ENCODE peak calls at places on chromosomes 13 and 19, in seven cellular contexts. L is GM23338; M is heart right ventricle; O is CD8-positive, alpha-beta memory T cell; K is AG04450; E is uterus; P is OCI-LY7. H is an unnamed sample.

GRCh38 chr13:76737526-76737925 is 148.7 kb downstream of the KCTD12 start:
- DNase-seq in O (no peak), L (no peak), M (no peak), K (no peak), P (no peak), E (no peak), H (no peak)

GRCh38 chr13:98752111-98752941 is at the start of gene SLC15A1:
- DNase-seq in L (peak), M (no peak), O (no peak), K (no peak), E (no peak), P (no peak), H (no peak)

GRCh38 chr19:19606021-19606420 is 12.5 kb downstream of the PBX4 start:
- DNase-seq in M (no peak), P (no peak), E (no peak), L (no peak), K (no peak), O (peak), H (no peak)

GRCh38 chr19:18386543-18387251 is 739 bp downstream of the GDF15 start:
- DNase-seq in P (no peak), O (no peak), M (no peak), E (no peak), L (no peak), K (no peak), H (no peak)

GRCh38 chr19:13937479-13938360 is 497 bp downstream of the PODNL1 start:
- DNase-seq in P (no peak), O (no peak), M (no peak), L (peak), E (no peak), K (no peak), H (no peak)

GRCh38 chr19:48674921-48675824 is 2.4 kb upstream of the NTN5 start:
- DNase-seq in P (peak), M (peak), O (peak), K (no peak), E (peak), L (peak), H (peak)

GRCh38 chr19:33631628-33631995 is 9.9 kb downstream of the CHST8 start:
- DNase-seq in P (no peak), E (no peak), M (no peak), O (no peak), L (no peak), K (no peak), H (no peak)

GRCh38 chr13:87344176-87344575 is 327.0 kb upstream of the SLITRK5 start:
- DNase-seq in K (no peak), O (no peak), E (no peak), P (no peak), L (peak), M (no peak), H (no peak)

GRCh38 chr13:99312493-99312883 is 5.3 kb upstream of the GPR183 start:
- DNase-seq in K (no peak), L (no peak), E (peak), O (no peak), P (no peak), M (peak), H (no peak)

GRCh38 chr13:99018418-99019180 is 40.7 kb upstream of the DOCK9 start:
- DNase-seq in P (no peak), M (no peak), L (no peak), O (no peak), K (no peak), E (no peak), H (no peak)

GRCh38 chr19:42501733-42502132 is 26.5 kb downstream of the CEACAM1 start:
- DNase-seq in M (no peak), P (no peak), E (no peak), O (no peak), L (no peak), K (no peak), H (no peak)

DNA sequence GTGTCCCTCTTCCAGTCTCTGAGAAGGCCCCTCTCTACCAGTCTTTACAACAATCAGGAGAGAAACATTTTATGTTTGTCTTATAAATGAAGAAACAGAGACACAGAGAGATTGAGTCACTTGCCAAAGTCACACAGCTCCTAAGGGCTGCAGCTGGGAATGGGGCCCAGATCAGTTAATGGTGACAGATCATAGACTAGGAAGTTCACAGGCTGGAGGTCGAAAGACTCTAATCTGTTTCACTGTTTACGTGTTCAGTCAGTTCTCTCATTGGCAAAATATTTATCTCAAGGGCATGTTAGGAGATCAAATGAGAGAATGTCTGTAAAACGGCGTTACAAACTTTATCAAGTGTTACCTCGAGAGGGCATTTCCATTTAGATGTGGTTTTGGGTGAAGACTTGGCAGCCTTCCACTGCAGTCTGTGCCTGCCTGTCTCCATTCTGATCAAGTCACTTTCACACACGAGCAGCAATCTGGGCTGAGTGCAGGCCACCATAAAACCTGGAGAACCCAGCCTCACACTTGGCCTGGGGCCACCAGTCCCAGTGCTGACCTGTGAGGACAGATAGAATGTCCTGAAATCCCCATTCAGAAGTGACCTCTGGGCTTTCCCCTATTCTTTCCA is 65.1 kb downstream of the SIAH3 start:
- DNase-seq in O (no peak), K (no peak), E (no peak), L (no peak), P (no peak), M (no peak), H (no peak)
- H3K4me3 ChIP-seq in O (no peak), K (no peak), E (no peak), L (no peak), P (no peak), M (no peak), H (no peak)

GRCh38 chr19:3346677-3347353 is 19.6 kb upstream of the NFIC start:
- DNase-seq in L (no peak), P (no peak), K (no peak), M (peak), O (no peak), E (peak), H (no peak)

GRCh38 chr19:3344608-3345598 is 21.5 kb upstream of the NFIC start:
- DNase-seq in K (no peak), P (no peak), O (no peak), E (peak), M (no peak), L (no peak), H (no peak)

GRCh38 chr19:3343619-3344502 is 22.5 kb upstream of the NFIC start:
- DNase-seq in O (no peak), M (peak), P (peak), L (peak), K (no peak), E (peak), H (peak)

GRCh38 chr19:3348042-3348441 is 18.3 kb upstream of the NFIC start:
- DNase-seq in M (no peak), P (no peak), L (no peak), O (no peak), K (no peak), E (no peak), H (no peak)

DNA sequence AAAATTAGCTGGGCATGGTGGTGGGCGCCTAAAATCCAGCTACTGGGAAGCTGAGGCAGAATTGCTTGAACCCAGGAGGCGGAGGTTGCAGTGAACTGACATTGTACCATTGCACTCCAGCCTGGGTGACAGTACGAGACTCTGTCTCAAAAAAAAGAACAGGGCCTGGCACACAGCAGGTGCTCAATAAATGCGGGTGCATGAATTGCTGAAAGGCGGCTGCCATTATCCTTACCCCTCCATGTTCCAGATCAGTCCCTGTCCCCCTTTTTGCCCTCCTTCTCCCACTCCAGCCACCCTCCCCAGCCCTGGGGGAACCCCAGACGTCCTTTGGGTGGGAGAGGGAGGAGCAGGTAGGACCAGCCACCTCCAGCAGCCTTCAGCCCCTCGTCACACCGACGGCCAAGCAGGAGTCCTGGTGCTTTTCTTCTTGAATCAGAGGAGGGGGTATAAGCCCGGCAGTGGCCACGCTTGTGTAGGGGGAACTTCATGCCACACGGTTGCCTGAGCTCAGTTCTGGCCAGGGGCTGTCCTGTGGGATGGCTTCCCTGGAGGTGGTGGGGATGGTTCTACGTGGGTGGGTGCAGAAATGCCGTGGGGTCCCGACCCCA is 20.4 kb upstream of the NFIC start:
- DNase-seq in P (no peak), K (no peak), O (no peak), E (no peak), M (no peak), L (no peak), H (no peak)
- H3K4me3 ChIP-seq in P (no peak), K (no peak), O (no peak), E (no peak), M (no peak), L (no peak), H (peak)

GRCh38 chr19:567296-567900 is 5.0 kb upstream of the BSG start:
- DNase-seq in P (no peak), E (no peak), O (no peak), K (no peak), L (peak), M (no peak), H (no peak)

GRCh38 chr19:566403-566802 is 6.0 kb upstream of the BSG start:
- DNase-seq in L (peak), P (no peak), E (peak), K (no peak), O (no peak), M (no peak), H (no peak)

GRCh38 chr19:570315-570714 is 2.1 kb upstream of the BSG start:
- DNase-seq in M (no peak), K (no peak), E (no peak), O (no peak), P (no peak), L (no peak), H (no peak)

GRCh38 chr19:571127-571974 is 1.0 kb upstream of the BSG start:
- DNase-seq in E (peak), K (no peak), O (peak), M (no peak), P (peak), L (peak), H (no peak)

DNA sequence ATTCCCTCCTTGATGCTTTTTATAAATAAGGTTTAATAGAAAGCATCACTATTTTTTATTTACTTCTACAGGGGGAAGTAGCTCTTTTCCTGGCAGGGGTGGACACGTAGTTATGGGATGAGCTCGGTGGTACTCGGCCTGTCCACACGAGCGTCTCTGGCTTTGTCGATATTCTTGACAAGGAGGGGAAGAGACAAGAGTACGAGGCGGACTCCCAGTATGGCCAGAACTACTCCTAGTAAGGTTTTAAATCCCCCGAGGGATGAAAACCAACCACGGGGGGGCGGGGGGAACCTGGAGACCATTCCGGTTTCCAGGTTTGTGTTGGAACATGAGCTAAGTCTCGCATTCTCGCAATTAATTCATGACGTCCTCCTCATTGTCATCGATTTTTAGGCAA is 5.6 kb upstream of the BSG start:
- DNase-seq in L (no peak), O (no peak), M (no peak), K (no peak), E (peak), P (no peak), H (no peak)
- H3K4me3 ChIP-seq in L (no peak), O (no peak), M (no peak), K (no peak), E (peak), P (no peak), H (no peak)

GRCh38 chr19:30559446-30559845 is 187.3 kb downstream of the ZNF536 start:
- DNase-seq in O (no peak), M (no peak), E (no peak), P (no peak), L (no peak), K (no peak), H (no peak)
- H3K4me3 ChIP-seq in O (no peak), M (no peak), E (no peak), P (no peak), L (no peak), K (no peak), H (no peak)

DNA sequence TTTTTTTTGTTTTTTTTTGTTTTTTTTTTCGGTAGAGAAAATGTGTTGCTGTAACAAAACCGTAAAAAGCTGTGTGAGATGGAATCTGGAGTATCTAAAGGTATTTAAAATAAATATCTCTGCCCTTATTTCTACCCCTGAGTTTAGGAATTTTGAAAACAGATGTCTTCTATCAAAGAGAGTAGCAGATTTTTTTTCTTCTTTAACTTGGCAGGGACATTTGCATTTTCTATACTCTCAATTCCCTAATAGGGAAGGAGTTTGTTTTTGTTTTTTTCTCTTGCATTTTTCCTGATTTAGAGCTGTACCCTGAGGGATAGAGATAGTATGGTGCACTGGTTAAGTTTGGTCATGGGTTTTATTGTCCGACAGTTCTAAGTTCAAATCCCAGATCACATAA is 446.7 kb downstream of the KLF5 start:
- DNase-seq in K (no peak), O (no peak), P (no peak), E (no peak), L (no peak), M (no peak), H (no peak)
- H3K4me3 ChIP-seq in K (no peak), O (no peak), P (no peak), E (no peak), L (no peak), M (no peak), H (no peak)

DNA sequence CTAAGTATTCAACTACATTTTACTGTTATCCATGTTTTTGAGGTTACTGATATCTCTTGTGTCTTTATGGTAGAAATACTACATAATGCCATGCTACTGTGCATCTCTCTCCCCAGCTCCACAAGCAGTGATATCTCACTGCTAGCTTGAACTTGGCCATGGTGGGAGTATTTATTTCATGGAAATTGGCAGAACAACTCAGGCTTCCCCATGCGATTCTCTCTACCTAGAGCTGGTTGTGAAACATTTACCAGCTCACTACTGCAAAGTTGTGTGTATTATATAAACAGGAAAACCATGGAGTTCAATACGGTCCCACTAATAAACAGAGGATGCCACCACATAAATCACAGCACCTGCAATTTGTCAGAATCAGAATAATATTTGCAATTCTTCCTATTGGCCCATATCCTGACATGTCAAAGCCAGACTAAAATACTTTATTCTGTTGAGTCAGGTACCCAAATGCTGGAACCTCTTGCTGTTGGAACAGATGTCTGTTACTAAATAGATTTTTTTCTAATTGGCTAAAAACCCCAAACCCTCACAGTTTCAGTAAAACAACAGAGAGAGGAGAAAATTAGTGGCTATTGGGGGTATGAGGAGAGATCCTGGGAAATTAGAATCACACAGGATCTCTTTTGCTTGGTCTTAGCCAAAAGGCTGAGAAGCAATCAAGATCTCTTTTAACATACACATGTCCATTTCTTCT is 91.4 kb upstream of the SLC10A2 start:
- DNase-seq in P (no peak), L (no peak), M (no peak), O (no peak), K (no peak), E (no peak), H (no peak)
- H3K4me3 ChIP-seq in P (no peak), L (no peak), M (no peak), O (no peak), K (no peak), E (no peak), H (no peak)

DNA sequence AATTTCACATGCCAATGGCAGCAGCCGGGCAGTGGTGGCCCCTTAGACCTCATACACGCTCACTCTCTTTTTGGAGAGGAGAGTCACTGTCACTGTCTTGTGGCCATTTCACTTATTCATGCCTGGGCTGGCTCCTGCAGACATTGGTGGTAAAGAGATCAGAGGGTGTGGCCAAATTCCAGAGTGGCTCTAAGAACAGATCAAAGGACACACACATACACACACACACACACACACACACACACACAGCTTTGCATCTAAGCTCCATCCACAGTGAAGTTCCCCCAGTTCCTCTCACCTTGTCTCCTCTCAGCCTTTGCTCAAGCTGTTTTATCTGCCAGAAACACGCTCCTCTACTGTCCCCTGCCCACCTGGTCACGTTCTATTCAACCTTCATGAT is 46.5 kb upstream of the KPNA3 start:
- DNase-seq in L (peak), M (no peak), P (no peak), E (no peak), O (no peak), K (no peak), H (no peak)
- H3K4me3 ChIP-seq in L (no peak), M (no peak), P (no peak), E (no peak), O (no peak), K (no peak), H (no peak)

GRCh38 chr13:100674363-100674847 is at the start of gene TMTC4:
- DNase-seq in M (no peak), K (no peak), O (no peak), L (peak), P (no peak), E (no peak), H (no peak)

GRCh38 chr13:100673831-100674362 is 698 bp downstream of the TMTC4 start:
- DNase-seq in P (peak), E (peak), K (peak), O (peak), M (peak), L (peak), H (no peak)

GRCh38 chr13:100673376-100673830 is 1.2 kb downstream of the TMTC4 start:
- DNase-seq in L (peak), P (no peak), M (peak), E (no peak), K (no peak), O (no peak), H (no peak)

GRCh38 chr13:100674848-100675659 is 459 bp upstream of the TMTC4 start:
- DNase-seq in O (peak), E (peak), K (peak), M (peak), P (peak), L (peak), H (peak)

GRCh38 chr13:100675660-100676129 is 1.1 kb upstream of the TMTC4 start:
- DNase-seq in E (no peak), L (peak), M (no peak), P (no peak), K (no peak), O (no peak), H (no peak)
- H3K4me3 ChIP-seq in E (peak), L (peak), M (peak), P (peak), K (peak), O (peak), H (peak)

DNA sequence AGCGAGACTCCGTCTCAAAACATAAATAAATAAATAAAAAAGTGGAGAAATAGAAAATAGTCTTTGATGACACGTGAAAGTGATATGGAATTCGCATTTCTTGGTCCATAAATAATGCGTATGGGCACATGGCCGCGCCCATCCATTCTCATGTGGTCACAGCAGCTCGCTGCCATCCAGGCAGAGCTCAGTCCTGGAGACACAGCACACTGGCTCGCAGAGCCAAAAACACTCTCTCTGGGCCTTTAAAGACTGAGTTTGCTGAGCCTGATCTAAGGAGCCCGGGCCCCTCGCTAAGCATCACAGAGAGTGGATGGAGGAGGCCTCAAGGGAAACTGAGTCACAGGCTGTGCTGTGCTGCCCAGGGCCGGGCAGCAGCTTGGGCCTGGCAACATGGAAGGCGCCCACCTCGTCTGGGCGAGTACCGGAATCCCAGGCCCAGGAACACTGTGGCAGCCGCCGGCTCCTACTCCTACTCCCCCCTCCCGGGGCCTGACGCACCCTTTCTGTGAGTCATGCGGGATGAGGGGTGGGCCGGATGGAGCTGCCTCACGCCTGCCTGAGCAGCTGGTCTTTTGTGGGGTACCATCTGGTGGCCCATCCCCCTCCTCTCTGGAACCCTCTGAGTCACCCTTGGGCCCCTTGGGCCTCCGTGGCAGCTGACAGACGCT is 28.9 kb upstream of the CACTIN start:
- DNase-seq in E (peak), M (no peak), K (peak), P (no peak), O (no peak), L (no peak), H (no peak)
- H3K4me3 ChIP-seq in E (no peak), M (no peak), K (no peak), P (no peak), O (no peak), L (no peak), H (no peak)